ENCODE peak calls at places on chromosomes 16 and 17, in nine cellular contexts. A is astrocyte; R is CD8-positive, alpha-beta memory T cell; B is upper lobe of right lung; P is tibial artery; O is colonic mucosa; T is adrenal gland; I is fibroblast of lung; D is SK-N-SH. H is an unnamed sample. For H3K4me1 and H3K27me3, the result is how much of the 10 kb centered on the place peaks cover.

GRCh38 chr16:81928975-81929374 is 82.3 kb downstream of the SDR42E1 start:
- DNase-seq in A (no peak), B (peak), D (no peak), O (no peak), T (no peak), I (no peak), R (no peak), P (no peak), H (no peak)

GRCh38 chr17:28476076-28476475 is 2.6 kb downstream of the SLC13A2 start:
- DNase-seq in A (no peak), O (no peak), B (peak), D (no peak), T (no peak), P (no peak), I (no peak), R (no peak), H (no peak)

GRCh38 chr17:75285123-75285522 is 4.1 kb downstream of the SLC25A19 start:
- DNase-seq in B (no peak), I (no peak), D (no peak), P (no peak), O (no peak), T (no peak), A (no peak), R (no peak), H (no peak)

GRCh38 chr16:4010225-4011158 is 105.8 kb downstream of the ADCY9 start:
- DNase-seq in R (no peak), I (no peak), A (no peak), P (no peak), B (no peak), T (no peak), D (no peak), O (no peak), H (no peak)

GRCh38 chr16:65244811-65245210 is 122.9 kb upstream of the CDH11 start:
- DNase-seq in R (no peak), I (peak), B (no peak), D (no peak), P (no peak), A (peak), O (no peak), T (no peak), H (no peak)

GRCh38 chr17:45020354-45021138 is 30.9 kb downstream of the DCAKD start:
- DNase-seq in I (peak), T (no peak), O (peak), A (no peak), D (no peak), B (no peak), R (no peak), P (peak), H (no peak)

GRCh38 chr17:81667754-81668153 is 1.2 kb downstream of the CCDC137 start:
- DNase-seq in R (no peak), B (no peak), D (peak), I (no peak), O (no peak), T (no peak), P (no peak), A (no peak), H (peak)

GRCh38 chr16:914453-914852 is 56.3 kb downstream of the LMF1 start:
- DNase-seq in T (no peak), I (peak), P (no peak), O (no peak), R (no peak), B (no peak), D (no peak), A (peak), H (no peak)

GRCh38 chr17:74339537-74340195 is 13.6 kb downstream of the KIF19 start:
- DNase-seq in O (no peak), D (no peak), B (no peak), T (no peak), I (no peak), P (no peak), R (no peak), A (no peak), H (no peak)

GRCh38 chr16:46972971-46973456 is 460 bp downstream of the DNAJA2 start:
- DNase-seq in T (peak), D (peak), B (peak), R (peak), I (peak), O (peak), A (no peak), P (peak), H (no peak)

GRCh38 chr16:69595127-69596036 is 29.6 kb downstream of the NFAT5 start:
- DNase-seq in O (no peak), B (no peak), T (no peak), A (peak), D (no peak), P (no peak), R (no peak), I (peak), H (no peak)

GRCh38 chr16:16877061-16877460 is 498.1 kb downstream of the NPIPA7 start:
- DNase-seq in T (no peak), B (no peak), A (no peak), R (no peak), O (no peak), D (no peak), P (no peak), I (no peak), H (no peak)

GRCh38 chr16:77898671-77899211 is 110.4 kb downstream of the VAT1L start:
- DNase-seq in O (no peak), D (no peak), T (peak), A (peak), R (no peak), P (no peak), I (peak), B (no peak), H (no peak)

GRCh38 chr16:72428611-72429376 is 256.8 kb upstream of the PMFBP1 start:
- DNase-seq in R (no peak), A (no peak), T (no peak), I (peak), P (no peak), B (no peak), O (no peak), D (no peak), H (no peak)

GRCh38 chr17:2027528-2028233 is 2.3 kb upstream of the DPH1 start:
- DNase-seq in I (peak), T (peak), A (peak), P (no peak), B (no peak), O (no peak), R (no peak), D (no peak), H (no peak)

GRCh38 chr17:2025622-2026309 is 632 bp upstream of the RTN4RL1 start:
- DNase-seq in T (peak), D (peak), B (peak), I (peak), P (peak), O (peak), A (no peak), R (peak), H (peak)

GRCh38 chr17:2029911-2030778 is at the start of gene DPH1:
- DNase-seq in R (peak), D (peak), B (peak), P (peak), A (peak), T (peak), O (peak), I (peak), H (peak)

GRCh38 chr17:2028737-2029136 is 1.2 kb upstream of the DPH1 start:
- DNase-seq in A (no peak), P (no peak), I (no peak), O (no peak), B (no peak), T (no peak), R (no peak), D (no peak), H (no peak)

GRCh38 chr17:2028234-2028614 is 1.7 kb upstream of the DPH1 start:
- DNase-seq in T (no peak), D (no peak), B (no peak), O (no peak), I (no peak), R (no peak), A (no peak), P (no peak), H (no peak)
- H3K4me3 ChIP-seq in T (no peak), D (no peak), B (no peak), O (no peak), I (no peak), R (no peak), A (no peak), P (no peak), H (no peak)

DNA sequence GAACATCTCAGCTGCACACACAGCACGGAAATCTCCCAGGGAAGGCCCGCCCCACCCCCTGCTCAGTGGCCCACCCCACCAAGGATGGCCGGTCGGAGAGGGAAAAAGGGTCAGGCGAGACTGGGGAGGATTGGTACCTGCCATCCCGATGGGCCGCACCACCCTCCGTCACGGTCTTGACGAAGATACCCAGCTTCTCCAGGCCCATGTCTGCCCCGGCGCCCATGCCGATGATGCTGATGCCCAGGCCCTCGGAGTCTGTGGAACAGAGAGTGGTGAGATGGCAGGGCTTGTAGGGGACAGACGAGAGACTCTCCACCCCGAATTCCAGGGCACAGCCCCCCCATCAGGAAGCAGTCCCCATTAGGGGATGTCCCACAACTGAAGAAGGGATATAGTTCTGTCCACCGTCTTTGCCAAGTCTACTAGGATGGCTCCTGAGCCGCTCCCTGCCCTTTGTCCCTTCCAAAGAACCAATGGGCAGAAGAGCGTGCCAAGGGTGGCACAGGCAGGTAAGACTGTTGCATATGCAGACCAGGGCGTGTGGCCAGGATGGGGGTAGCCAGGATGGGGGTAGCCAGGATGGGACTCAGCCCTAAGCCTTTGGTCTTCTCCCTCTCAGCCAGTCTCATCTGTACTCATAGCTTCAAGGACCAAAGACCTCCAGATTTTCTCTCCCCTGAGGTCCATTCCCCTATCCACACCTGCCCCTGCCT is 6.9 kb downstream of the PPP1R9B start:
- DNase-seq in O (no peak), A (no peak), D (no peak), T (no peak), B (no peak), I (no peak), R (no peak), P (no peak), H (no peak)
- H3K4me1 ChIP-seq in O (under half), A (under half), D (under half), T (under half), B (half or more), I (under half), R (half or more), P (under half), H (under half)

DNA sequence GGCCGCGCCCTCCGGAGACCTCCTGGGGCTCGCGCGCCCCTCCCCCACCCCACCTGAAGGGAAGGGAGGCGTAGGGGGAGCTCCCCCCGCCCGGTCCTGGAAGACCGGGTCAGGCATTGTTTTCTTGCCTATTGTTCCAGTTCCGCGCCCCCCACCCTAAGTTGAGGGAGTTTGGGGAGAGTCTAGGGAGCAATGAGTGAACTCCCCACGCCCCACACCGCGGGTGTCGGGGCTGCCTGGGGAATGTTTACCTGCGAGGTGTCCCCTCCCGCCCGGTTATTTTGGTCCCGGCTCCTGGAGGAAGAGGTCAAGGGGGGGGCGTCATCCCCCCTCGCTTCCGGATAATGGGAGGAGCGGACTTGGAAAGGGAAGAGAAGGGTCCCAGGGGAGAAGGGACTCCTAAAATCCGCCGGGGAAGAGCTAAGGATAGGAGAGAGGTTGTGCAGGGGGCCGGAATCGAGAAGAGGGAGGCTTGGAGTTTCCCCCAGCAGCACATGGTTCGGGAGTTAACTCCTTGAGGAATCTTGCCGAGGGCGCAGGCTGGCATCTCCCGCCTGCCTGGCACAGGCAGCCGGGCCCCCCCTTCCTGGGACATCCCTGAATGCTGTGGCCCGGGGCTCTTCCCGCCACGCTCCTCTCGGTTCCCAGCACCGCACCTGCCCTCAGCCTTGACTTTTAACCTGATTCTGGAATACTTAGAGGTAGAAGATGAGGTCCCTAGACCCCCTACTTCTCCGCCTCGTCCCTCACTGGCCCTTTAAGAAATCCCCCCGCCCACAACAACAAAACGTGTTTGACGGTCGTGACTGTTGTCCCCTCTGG is 941 bp downstream of the MLLT6 start:
- DNase-seq in O (peak), R (peak), A (no peak), D (peak), T (peak), P (peak), I (no peak), B (peak), H (peak)
- H3K27me3 ChIP-seq in O (under half), R (under half), A (under half), D (under half), T (under half), P (under half), I (under half), B (under half), H (under half)

DNA sequence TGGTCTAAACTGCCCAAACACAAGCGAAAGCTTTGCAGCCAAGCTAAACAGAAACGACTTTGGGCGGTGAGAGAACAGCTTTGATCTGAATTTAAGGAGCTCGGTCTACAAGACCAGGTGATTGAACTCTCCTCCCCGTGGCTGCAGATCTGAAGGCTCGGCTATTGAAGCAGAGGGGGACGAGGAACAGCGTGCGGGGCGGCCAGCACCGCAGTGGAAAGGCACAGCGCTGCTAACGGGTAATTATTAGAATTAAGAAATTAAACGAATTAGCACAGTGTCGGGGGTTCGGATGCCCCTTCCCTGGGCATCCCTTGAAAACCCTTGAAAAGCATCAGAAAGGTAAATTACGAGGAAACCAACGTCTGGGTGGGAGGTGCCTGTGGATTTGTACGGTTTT is 431 bp downstream of the TEKT3 start:
- DNase-seq in B (no peak), O (no peak), A (no peak), D (peak), R (no peak), T (no peak), P (no peak), I (no peak), H (no peak)
- H3K4me3 ChIP-seq in B (peak), O (peak), A (peak), D (peak), R (no peak), T (no peak), P (peak), I (peak), H (no peak)

DNA sequence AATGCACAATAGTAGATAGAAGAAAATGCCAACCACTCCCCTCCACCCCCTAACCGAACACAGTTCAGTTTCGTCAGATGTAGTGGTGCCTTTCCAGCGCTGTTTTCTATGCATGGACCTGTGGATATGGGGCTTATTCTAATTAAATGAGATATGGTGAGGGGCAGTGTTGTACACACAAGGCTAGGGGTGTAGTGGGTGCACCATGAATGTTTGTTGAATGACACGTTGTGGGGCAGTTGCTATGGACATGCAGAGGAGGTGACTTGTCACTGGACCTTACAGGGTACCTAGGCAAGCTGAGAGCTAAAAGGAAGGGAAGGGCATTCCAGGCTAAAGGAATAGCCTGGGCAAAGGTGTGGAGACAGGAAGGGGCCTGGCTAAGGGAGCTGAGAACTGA is 3.4 kb downstream of the PDK2 start:
- DNase-seq in A (no peak), O (no peak), D (no peak), B (no peak), T (no peak), I (no peak), P (no peak), R (no peak), H (no peak)
- H3K4me1 ChIP-seq in A (under half), O (under half), D (under half), B (under half), T (under half), I (under half), P (half or more), R (under half), H (under half)

DNA sequence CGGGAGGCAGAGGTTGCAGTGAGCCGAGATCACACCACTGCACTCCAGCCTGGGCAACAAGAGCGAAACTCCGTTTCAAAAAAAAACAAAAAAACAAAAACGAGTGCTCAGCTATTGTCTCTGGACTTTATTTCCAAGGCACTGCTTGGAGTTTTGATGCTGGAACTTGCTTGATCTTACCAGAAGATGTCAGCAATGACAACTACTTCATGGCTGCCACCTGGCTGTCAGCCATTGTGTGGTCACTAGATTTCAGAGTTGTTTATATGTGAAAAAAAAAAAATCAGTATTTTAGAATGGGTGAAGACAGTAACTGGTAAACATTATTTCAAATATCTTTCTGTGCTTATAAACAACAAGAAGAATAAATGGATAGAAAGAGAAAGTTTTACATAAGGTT is 26.3 kb upstream of the OR4D1 start:
- DNase-seq in B (no peak), O (no peak), D (peak), A (peak), P (no peak), T (no peak), R (peak), I (peak), H (no peak)
- H3K27me3 ChIP-seq in B (under half), O (under half), D (under half), A (under half), P (under half), T (under half), R (under half), I (under half), H (under half)

DNA sequence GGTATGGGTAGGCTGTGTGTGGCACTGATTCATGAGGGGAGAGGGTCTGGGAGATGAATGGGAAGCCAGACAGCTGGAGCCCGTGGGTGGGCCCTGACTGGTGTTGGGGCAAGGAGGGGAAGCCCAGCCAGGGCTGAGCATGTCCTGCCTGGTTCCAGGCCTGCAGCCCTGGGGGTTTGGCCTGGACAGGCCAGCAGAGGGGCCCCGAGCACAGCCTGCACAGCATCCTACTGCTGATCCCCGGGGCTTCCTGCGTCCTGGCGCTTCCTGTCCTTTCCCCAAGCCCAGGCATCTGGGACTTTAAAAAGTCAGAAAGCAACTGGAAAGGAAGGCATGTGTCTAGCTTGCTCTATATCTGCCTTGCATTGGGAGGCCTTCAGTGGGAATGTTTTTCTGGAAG is 4.6 kb upstream of the MVD start:
- DNase-seq in D (peak), T (no peak), O (no peak), P (no peak), A (no peak), R (no peak), B (no peak), I (no peak), H (no peak)
- H3K4me3 ChIP-seq in D (no peak), T (no peak), O (no peak), P (no peak), A (no peak), R (no peak), B (no peak), I (no peak), H (no peak)

H was measured in HAP-1.